ENCODE peak calls at places on chromosomes 5 and 9, in ten cellular contexts. One of them, this sample, is unnamed.

GRCh38 chr5:38678079-38678478 is 121.6 kb upstream of the LIFR start:
- DNase-seq in HepG2: no peak
- DNase-seq in transverse colon: no peak
- DNase-seq in heart left ventricle: no peak
- DNase-seq in right lobe of liver: no peak
- DNase-seq in uterus: no peak
- DNase-seq in tibial nerve: no peak
- DNase-seq in H54: no peak
- DNase-seq in HCT116: no peak
- DNase-seq in adrenal gland: no peak
- DNase-seq in this sample: no peak

GRCh38 chr9:90991953-90992352 is 190.3 kb downstream of the SYK start:
- DNase-seq in HepG2: peak
- DNase-seq in transverse colon: no peak
- DNase-seq in heart left ventricle: no peak
- DNase-seq in right lobe of liver: no peak
- DNase-seq in uterus: no peak
- DNase-seq in tibial nerve: no peak
- DNase-seq in H54: no peak
- DNase-seq in HCT116: no peak
- DNase-seq in adrenal gland: no peak
- DNase-seq in this sample: no peak

GRCh38 chr9:124779368-124780059 is 2.6 kb downstream of the OLFML2A start:
- DNase-seq in HepG2: peak
- DNase-seq in transverse colon: no peak
- DNase-seq in heart left ventricle: no peak
- DNase-seq in right lobe of liver: no peak
- DNase-seq in uterus: peak
- DNase-seq in tibial nerve: no peak
- DNase-seq in H54: peak
- DNase-seq in HCT116: no peak
- DNase-seq in adrenal gland: peak
- DNase-seq in this sample: no peak

GRCh38 chr9:91100878-91101450 is 260.8 kb downstream of the AUH start:
- DNase-seq in HepG2: peak
- DNase-seq in transverse colon: peak
- DNase-seq in heart left ventricle: peak
- DNase-seq in right lobe of liver: peak
- DNase-seq in uterus: peak
- DNase-seq in tibial nerve: peak
- DNase-seq in H54: no peak
- DNase-seq in HCT116: no peak
- DNase-seq in adrenal gland: no peak
- DNase-seq in this sample: no peak

GRCh38 chr5:153863941-153864340 is 174.8 kb downstream of the FAM114A2 start:
- DNase-seq in HepG2: no peak
- DNase-seq in transverse colon: no peak
- DNase-seq in heart left ventricle: no peak
- DNase-seq in right lobe of liver: no peak
- DNase-seq in uterus: no peak
- DNase-seq in tibial nerve: no peak
- DNase-seq in H54: no peak
- DNase-seq in HCT116: no peak
- DNase-seq in adrenal gland: no peak
- DNase-seq in this sample: no peak

GRCh38 chr5:72378636-72379289 is 58.6 kb downstream of the PTCD2 start:
- DNase-seq in HepG2: no peak
- DNase-seq in transverse colon: no peak
- DNase-seq in heart left ventricle: no peak
- DNase-seq in right lobe of liver: no peak
- DNase-seq in uterus: no peak
- DNase-seq in tibial nerve: no peak
- DNase-seq in H54: peak
- DNase-seq in HCT116: no peak
- DNase-seq in adrenal gland: peak
- DNase-seq in this sample: no peak

GRCh38 chr5:68178579-68178978 is 37.0 kb upstream of the PIK3R1 start:
- DNase-seq in HepG2: no peak
- DNase-seq in transverse colon: no peak
- DNase-seq in heart left ventricle: no peak
- DNase-seq in right lobe of liver: no peak
- DNase-seq in uterus: no peak
- DNase-seq in tibial nerve: no peak
- DNase-seq in H54: no peak
- DNase-seq in HCT116: peak
- DNase-seq in adrenal gland: no peak
- DNase-seq in this sample: no peak

GRCh38 chr5:134917070-134917831 is 12.3 kb downstream of the PCBD2 start:
- DNase-seq in HepG2: peak
- DNase-seq in transverse colon: no peak
- DNase-seq in heart left ventricle: no peak
- DNase-seq in right lobe of liver: no peak
- DNase-seq in uterus: no peak
- DNase-seq in tibial nerve: no peak
- DNase-seq in H54: no peak
- DNase-seq in HCT116: no peak
- DNase-seq in adrenal gland: no peak
- DNase-seq in this sample: peak

GRCh38 chr9:71766663-71767062 is 1.6 kb downstream of the CEMIP2 start:
- DNase-seq in HepG2: peak
- DNase-seq in transverse colon: no peak
- DNase-seq in heart left ventricle: no peak
- DNase-seq in right lobe of liver: no peak
- DNase-seq in uterus: no peak
- DNase-seq in tibial nerve: no peak
- DNase-seq in H54: no peak
- DNase-seq in HCT116: no peak
- DNase-seq in adrenal gland: no peak
- DNase-seq in this sample: peak

GRCh38 chr9:21744320-21744719 is 58.1 kb upstream of the MTAP start:
- DNase-seq in HepG2: no peak
- DNase-seq in transverse colon: no peak
- DNase-seq in heart left ventricle: no peak
- DNase-seq in right lobe of liver: no peak
- DNase-seq in uterus: no peak
- DNase-seq in tibial nerve: no peak
- DNase-seq in H54: no peak
- DNase-seq in HCT116: no peak
- DNase-seq in adrenal gland: no peak
- DNase-seq in this sample: no peak
- TF ChIP-seq POLR2A in HepG2: no peak
- TF ChIP-seq POLR2A in transverse colon: no peak
- TF ChIP-seq POLR2A in heart left ventricle: no peak
- TF ChIP-seq POLR2A in right lobe of liver: no peak
- TF ChIP-seq POLR2A in uterus: no peak
- TF ChIP-seq POLR2A in tibial nerve: no peak
- TF ChIP-seq POLR2A in H54: no peak
- TF ChIP-seq POLR2A in HCT116: no peak
- TF ChIP-seq POLR2A in adrenal gland: no peak
- TF ChIP-seq POLR2A in this sample: no peak

DNA sequence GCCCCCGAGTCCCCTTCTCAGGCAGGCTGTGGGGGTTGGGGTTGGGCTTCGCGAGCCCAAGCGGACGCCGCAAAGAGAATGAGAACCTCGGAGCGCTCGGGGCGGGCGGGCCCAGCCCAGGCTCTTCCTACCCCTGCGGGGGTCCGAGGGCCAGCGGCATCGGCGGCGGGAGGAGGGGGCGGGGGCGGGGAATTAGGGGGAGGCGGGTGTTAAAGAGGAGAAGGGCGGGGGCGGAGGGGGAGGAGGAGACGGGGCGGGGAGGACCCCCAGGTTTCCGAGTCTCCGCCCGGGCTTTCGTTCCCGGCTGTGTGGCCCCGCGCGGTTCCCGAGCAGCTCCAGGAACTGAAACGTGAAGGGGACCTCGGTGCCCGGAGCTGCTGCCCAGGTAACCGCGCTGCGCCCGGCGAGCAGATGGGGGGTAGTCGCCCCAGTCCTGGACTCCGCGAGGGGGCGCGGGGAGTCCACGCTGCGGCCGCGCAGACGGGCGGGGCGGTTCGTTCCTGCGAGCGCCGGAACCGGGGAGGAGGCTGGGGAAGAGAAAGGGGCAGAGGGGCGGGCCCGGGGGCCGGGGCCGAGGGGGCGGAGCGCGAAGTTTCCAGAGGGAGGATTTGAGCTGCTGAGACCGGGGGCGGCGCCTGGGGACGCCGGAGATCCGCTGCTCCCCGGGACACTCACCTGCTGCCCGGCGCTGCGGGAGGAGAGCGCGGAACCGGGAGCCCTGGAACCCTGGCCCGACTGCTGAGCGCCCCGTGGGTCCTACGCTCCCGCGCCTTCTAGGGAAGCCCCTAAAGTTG is 38.4 kb upstream of the PLEKHG4B start:
- DNase-seq in HepG2: no peak
- DNase-seq in transverse colon: peak
- DNase-seq in heart left ventricle: peak
- DNase-seq in right lobe of liver: peak
- DNase-seq in uterus: no peak
- DNase-seq in tibial nerve: no peak
- DNase-seq in H54: no peak
- DNase-seq in HCT116: no peak
- DNase-seq in adrenal gland: peak
- DNase-seq in this sample: no peak
- TF ChIP-seq POLR2A in HepG2: no peak
- TF ChIP-seq POLR2A in transverse colon: no peak
- TF ChIP-seq POLR2A in heart left ventricle: no peak
- TF ChIP-seq POLR2A in right lobe of liver: no peak
- TF ChIP-seq POLR2A in uterus: no peak
- TF ChIP-seq POLR2A in tibial nerve: no peak
- TF ChIP-seq POLR2A in H54: no peak
- TF ChIP-seq POLR2A in HCT116: no peak
- TF ChIP-seq POLR2A in adrenal gland: no peak
- TF ChIP-seq POLR2A in this sample: no peak

DNA sequence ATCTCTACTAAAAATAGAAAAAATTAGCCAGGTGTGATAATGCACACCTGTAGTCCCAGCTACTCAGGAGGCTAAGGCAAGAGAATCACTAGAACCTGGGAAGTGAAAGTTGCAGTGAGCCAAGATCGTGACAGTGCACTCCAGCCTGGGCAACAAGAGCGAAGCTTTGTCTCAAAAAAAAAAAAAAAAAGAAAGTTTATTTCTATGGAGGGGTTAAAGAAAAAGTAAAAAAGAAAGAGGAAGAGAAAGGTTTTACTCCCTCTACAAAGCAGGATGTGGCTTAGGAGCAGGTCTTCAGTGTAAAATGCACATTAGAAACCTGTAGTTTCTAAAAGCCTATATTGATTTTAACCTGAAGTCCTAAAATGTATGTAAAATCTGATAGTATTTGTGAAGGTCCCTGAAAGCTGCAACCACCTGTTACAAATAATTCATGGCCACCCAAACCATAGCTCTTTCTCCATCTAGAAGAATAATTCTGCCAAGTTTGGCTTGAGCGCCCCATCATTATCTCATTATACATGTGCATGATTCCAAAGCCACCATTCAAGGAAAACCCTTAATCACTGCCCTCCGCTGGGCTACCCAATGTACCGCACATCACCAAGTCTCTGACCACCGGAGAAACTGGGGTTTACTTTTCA is 3.4 kb downstream of the FNBP1 start:
- DNase-seq in HepG2: no peak
- DNase-seq in transverse colon: no peak
- DNase-seq in heart left ventricle: no peak
- DNase-seq in right lobe of liver: no peak
- DNase-seq in uterus: no peak
- DNase-seq in tibial nerve: no peak
- DNase-seq in H54: no peak
- DNase-seq in HCT116: no peak
- DNase-seq in adrenal gland: no peak
- DNase-seq in this sample: no peak
- TF ChIP-seq POLR2A in HepG2: no peak
- TF ChIP-seq POLR2A in transverse colon: no peak
- TF ChIP-seq POLR2A in heart left ventricle: no peak
- TF ChIP-seq POLR2A in right lobe of liver: no peak
- TF ChIP-seq POLR2A in uterus: no peak
- TF ChIP-seq POLR2A in tibial nerve: no peak
- TF ChIP-seq POLR2A in H54: no peak
- TF ChIP-seq POLR2A in HCT116: no peak
- TF ChIP-seq POLR2A in adrenal gland: no peak
- TF ChIP-seq POLR2A in this sample: no peak

DNA sequence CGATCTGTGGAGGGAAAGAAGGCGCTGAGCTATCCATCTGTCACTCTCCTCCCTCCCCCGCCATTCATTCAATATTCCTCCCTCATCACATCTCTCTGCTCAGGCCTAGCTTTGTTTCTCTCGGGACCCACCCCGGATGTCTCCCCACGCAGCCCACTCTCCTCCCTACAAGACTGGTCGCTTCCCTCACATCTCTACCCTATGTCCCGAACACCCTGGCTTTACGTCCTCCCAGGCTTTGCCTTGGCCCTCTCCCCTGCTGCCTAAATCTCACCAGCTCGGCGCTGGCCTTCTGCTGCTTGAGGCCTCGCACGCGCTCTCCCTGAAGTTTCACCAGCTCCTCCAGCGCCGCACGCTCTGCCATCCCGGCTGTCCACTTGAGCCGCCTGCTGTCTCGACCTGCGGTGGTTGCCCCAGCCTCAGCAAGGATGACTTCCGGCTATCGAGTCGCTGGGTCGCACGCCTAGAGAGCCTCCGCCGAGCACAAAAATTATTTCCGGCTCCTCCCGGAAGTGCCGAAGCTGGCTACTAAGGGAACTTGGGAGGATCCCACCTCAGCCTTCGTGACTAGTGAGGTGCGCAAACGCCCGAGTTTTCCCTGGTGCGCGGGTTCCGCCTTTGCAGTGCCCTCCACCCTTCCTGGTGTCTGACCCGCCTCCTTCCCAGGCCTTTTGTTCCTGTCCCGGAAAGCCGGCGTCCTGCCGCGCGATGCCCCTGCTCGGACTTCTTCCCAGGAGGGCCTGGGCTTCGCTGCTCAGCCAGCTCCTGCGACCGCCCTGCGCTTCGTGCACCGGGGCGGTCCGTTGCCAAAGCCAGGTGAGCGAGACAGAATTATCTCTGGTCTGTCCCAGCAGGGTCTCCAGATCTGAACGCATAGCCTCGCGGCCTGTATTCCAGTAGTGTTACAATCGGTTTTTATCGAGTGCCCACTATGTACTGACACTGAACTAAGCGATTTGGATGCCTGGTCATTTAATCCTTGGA is at the start of the genes HARS1 and HARS2:
- DNase-seq in HepG2: peak
- DNase-seq in transverse colon: peak
- DNase-seq in heart left ventricle: peak
- DNase-seq in right lobe of liver: peak
- DNase-seq in uterus: peak
- DNase-seq in tibial nerve: peak
- DNase-seq in H54: peak
- DNase-seq in HCT116: peak
- DNase-seq in adrenal gland: peak
- DNase-seq in this sample: peak
- TF ChIP-seq POLR2A in HepG2: peak
- TF ChIP-seq POLR2A in transverse colon: peak
- TF ChIP-seq POLR2A in heart left ventricle: peak
- TF ChIP-seq POLR2A in right lobe of liver: peak
- TF ChIP-seq POLR2A in uterus: peak
- TF ChIP-seq POLR2A in tibial nerve: no peak
- TF ChIP-seq POLR2A in H54: peak
- TF ChIP-seq POLR2A in HCT116: peak
- TF ChIP-seq POLR2A in adrenal gland: no peak
- TF ChIP-seq POLR2A in this sample: peak

GRCh38 chr9:70478963-70479641 is 64.6 kb upstream of the KLF9 start:
- DNase-seq in HepG2: no peak
- DNase-seq in transverse colon: peak
- DNase-seq in heart left ventricle: no peak
- DNase-seq in right lobe of liver: peak
- DNase-seq in uterus: no peak
- DNase-seq in tibial nerve: peak
- DNase-seq in H54: no peak
- DNase-seq in HCT116: no peak
- DNase-seq in adrenal gland: no peak
- DNase-seq in this sample: no peak
- TF ChIP-seq POLR2A in HepG2: no peak
- TF ChIP-seq POLR2A in transverse colon: peak
- TF ChIP-seq POLR2A in heart left ventricle: no peak
- TF ChIP-seq POLR2A in right lobe of liver: peak
- TF ChIP-seq POLR2A in uterus: no peak
- TF ChIP-seq POLR2A in tibial nerve: no peak
- TF ChIP-seq POLR2A in H54: no peak
- TF ChIP-seq POLR2A in HCT116: no peak
- TF ChIP-seq POLR2A in adrenal gland: no peak
- TF ChIP-seq POLR2A in this sample: no peak

This sample was measured in erythroblast.